ENCODE peak calls at places on chromosome 5, in eight cellular contexts. One of them, this sample, is unnamed.

GRCh38 chr5:159467666-159468065 is 137.4 kb upstream of the IL12B start:
- DNase-seq in fibroblast of gingiva: no peak
- DNase-seq in WERI-Rb-1: no peak
- DNase-seq in retinal pigment epithelial cell: no peak
- DNase-seq in activated gamma-delta T cell treated with Interleukin-2 at 50 U/mL for 16 hours: no peak
- DNase-seq in PC-3: no peak
- DNase-seq in astrocyte: no peak
- DNase-seq in activated CD8-positive, alpha-beta memory T cell treated with anti-CD3 and anti-CD28 coated beads for 4 hours: no peak
- DNase-seq in this sample: no peak

GRCh38 chr5:146137967-146138403 is 32.6 kb upstream of the PLAC8L1 start:
- DNase-seq in astrocyte: peak; percentile 36
- DNase-seq in activated gamma-delta T cell treated with Interleukin-2 at 50 U/mL for 16 hours: no peak
- DNase-seq in WERI-Rb-1: no peak
- DNase-seq in fibroblast of gingiva: peak; percentile 45
- DNase-seq in PC-3: peak; percentile 48
- DNase-seq in activated CD8-positive, alpha-beta memory T cell treated with anti-CD3 and anti-CD28 coated beads for 4 hours: no peak
- DNase-seq in retinal pigment epithelial cell: peak; percentile 19
- DNase-seq in this sample: no peak

GRCh38 chr5:179803651-179804598 is 2.7 kb downstream of the MGAT4B start:
- DNase-seq in astrocyte: no peak
- DNase-seq in WERI-Rb-1: no peak
- DNase-seq in activated gamma-delta T cell treated with Interleukin-2 at 50 U/mL for 16 hours: no peak
- DNase-seq in PC-3: peak; percentile 46
- DNase-seq in retinal pigment epithelial cell: no peak
- DNase-seq in activated CD8-positive, alpha-beta memory T cell treated with anti-CD3 and anti-CD28 coated beads for 4 hours: no peak
- DNase-seq in fibroblast of gingiva: no peak
- DNase-seq in this sample: no peak

GRCh38 chr5:6659941-6660684 is 26.9 kb downstream of the SRD5A1 start:
- DNase-seq in retinal pigment epithelial cell: no peak
- DNase-seq in fibroblast of gingiva: no peak
- DNase-seq in activated gamma-delta T cell treated with Interleukin-2 at 50 U/mL for 16 hours: no peak
- DNase-seq in PC-3: no peak
- DNase-seq in activated CD8-positive, alpha-beta memory T cell treated with anti-CD3 and anti-CD28 coated beads for 4 hours: no peak
- DNase-seq in astrocyte: no peak
- DNase-seq in WERI-Rb-1: no peak
- DNase-seq in this sample: no peak

GRCh38 chr5:26482817-26483375 is 555.5 kb downstream of the CDH9 start:
- DNase-seq in activated gamma-delta T cell treated with Interleukin-2 at 50 U/mL for 16 hours: no peak
- DNase-seq in activated CD8-positive, alpha-beta memory T cell treated with anti-CD3 and anti-CD28 coated beads for 4 hours: no peak
- DNase-seq in astrocyte: no peak
- DNase-seq in WERI-Rb-1: peak; percentile 75
- DNase-seq in retinal pigment epithelial cell: peak; percentile 23
- DNase-seq in PC-3: peak; percentile 71
- DNase-seq in fibroblast of gingiva: no peak
- DNase-seq in this sample: no peak

GRCh38 chr5:13917061-13917460 is 27.4 kb downstream of the DNAH5 start:
- DNase-seq in fibroblast of gingiva: no peak
- DNase-seq in PC-3: no peak
- DNase-seq in activated CD8-positive, alpha-beta memory T cell treated with anti-CD3 and anti-CD28 coated beads for 4 hours: no peak
- DNase-seq in retinal pigment epithelial cell: no peak
- DNase-seq in WERI-Rb-1: no peak
- DNase-seq in astrocyte: no peak
- DNase-seq in activated gamma-delta T cell treated with Interleukin-2 at 50 U/mL for 16 hours: no peak
- DNase-seq in this sample: no peak

GRCh38 chr5:51187953-51188591 is 195.2 kb upstream of the ISL1 start:
- DNase-seq in retinal pigment epithelial cell: no peak
- DNase-seq in PC-3: no peak
- DNase-seq in activated CD8-positive, alpha-beta memory T cell treated with anti-CD3 and anti-CD28 coated beads for 4 hours: no peak
- DNase-seq in activated gamma-delta T cell treated with Interleukin-2 at 50 U/mL for 16 hours: no peak
- DNase-seq in fibroblast of gingiva: no peak
- DNase-seq in WERI-Rb-1: no peak
- DNase-seq in astrocyte: no peak
- DNase-seq in this sample: no peak

GRCh38 chr5:77101298-77101697 is 14.2 kb upstream of the ZBED3 start:
- DNase-seq in astrocyte: peak; percentile 70
- DNase-seq in WERI-Rb-1: no peak
- DNase-seq in PC-3: peak; percentile 69
- DNase-seq in activated CD8-positive, alpha-beta memory T cell treated with anti-CD3 and anti-CD28 coated beads for 4 hours: no peak
- DNase-seq in retinal pigment epithelial cell: no peak
- DNase-seq in activated gamma-delta T cell treated with Interleukin-2 at 50 U/mL for 16 hours: no peak
- DNase-seq in fibroblast of gingiva: peak; percentile 42
- DNase-seq in this sample: no peak

GRCh38 chr5:87121315-87122170 is 146.1 kb upstream of the RASA1 start:
- DNase-seq in astrocyte: peak; percentile 92
- DNase-seq in fibroblast of gingiva: peak; percentile 75
- DNase-seq in activated gamma-delta T cell treated with Interleukin-2 at 50 U/mL for 16 hours: peak; percentile 29
- DNase-seq in PC-3: peak; percentile 96
- DNase-seq in activated CD8-positive, alpha-beta memory T cell treated with anti-CD3 and anti-CD28 coated beads for 4 hours: no peak
- DNase-seq in retinal pigment epithelial cell: peak; percentile 72
- DNase-seq in WERI-Rb-1: no peak
- DNase-seq in this sample: no peak

GRCh38 chr5:118956727-118957126 is 31.6 kb downstream of the DTWD2 start:
- DNase-seq in retinal pigment epithelial cell: no peak
- DNase-seq in WERI-Rb-1: no peak
- DNase-seq in activated CD8-positive, alpha-beta memory T cell treated with anti-CD3 and anti-CD28 coated beads for 4 hours: no peak
- DNase-seq in PC-3: peak; percentile 45
- DNase-seq in astrocyte: no peak
- DNase-seq in activated gamma-delta T cell treated with Interleukin-2 at 50 U/mL for 16 hours: no peak
- DNase-seq in fibroblast of gingiva: peak; percentile 26
- DNase-seq in this sample: no peak

GRCh38 chr5:175162036-175162435 is 281.9 kb downstream of the DRD1 start:
- DNase-seq in activated CD8-positive, alpha-beta memory T cell treated with anti-CD3 and anti-CD28 coated beads for 4 hours: no peak
- DNase-seq in retinal pigment epithelial cell: no peak
- DNase-seq in WERI-Rb-1: no peak
- DNase-seq in astrocyte: no peak
- DNase-seq in activated gamma-delta T cell treated with Interleukin-2 at 50 U/mL for 16 hours: no peak
- DNase-seq in fibroblast of gingiva: no peak
- DNase-seq in PC-3: no peak
- DNase-seq in this sample: no peak

GRCh38 chr5:149486726-149487635 is 64.3 kb downstream of the CSNK1A1 start:
- DNase-seq in PC-3: peak; percentile 70
- DNase-seq in activated gamma-delta T cell treated with Interleukin-2 at 50 U/mL for 16 hours: no peak
- DNase-seq in activated CD8-positive, alpha-beta memory T cell treated with anti-CD3 and anti-CD28 coated beads for 4 hours: no peak
- DNase-seq in astrocyte: peak; percentile 75
- DNase-seq in retinal pigment epithelial cell: no peak
- DNase-seq in WERI-Rb-1: no peak
- DNase-seq in fibroblast of gingiva: peak; percentile 52
- DNase-seq in this sample: no peak

GRCh38 chr5:154002511-154003020 is 36.1 kb downstream of the FAM114A2 start:
- DNase-seq in activated gamma-delta T cell treated with Interleukin-2 at 50 U/mL for 16 hours: no peak
- DNase-seq in astrocyte: no peak
- DNase-seq in activated CD8-positive, alpha-beta memory T cell treated with anti-CD3 and anti-CD28 coated beads for 4 hours: no peak
- DNase-seq in WERI-Rb-1: no peak
- DNase-seq in retinal pigment epithelial cell: no peak
- DNase-seq in PC-3: no peak
- DNase-seq in fibroblast of gingiva: no peak
- DNase-seq in this sample: no peak

GRCh38 chr5:64505769-64506566 is at the start of gene RGS7BP:
- DNase-seq in retinal pigment epithelial cell: no peak
- DNase-seq in WERI-Rb-1: peak; percentile 56
- DNase-seq in PC-3: peak; percentile 52
- DNase-seq in activated CD8-positive, alpha-beta memory T cell treated with anti-CD3 and anti-CD28 coated beads for 4 hours: no peak
- DNase-seq in astrocyte: peak; percentile 29
- DNase-seq in fibroblast of gingiva: peak; percentile 6
- DNase-seq in activated gamma-delta T cell treated with Interleukin-2 at 50 U/mL for 16 hours: no peak
- DNase-seq in this sample: no peak

GRCh38 chr5:20554001-20554400 is 566.0 kb upstream of the CDH18 start:
- DNase-seq in WERI-Rb-1: no peak
- DNase-seq in activated CD8-positive, alpha-beta memory T cell treated with anti-CD3 and anti-CD28 coated beads for 4 hours: no peak
- DNase-seq in retinal pigment epithelial cell: no peak
- DNase-seq in fibroblast of gingiva: no peak
- DNase-seq in PC-3: peak; percentile 47
- DNase-seq in astrocyte: peak; percentile 64
- DNase-seq in activated gamma-delta T cell treated with Interleukin-2 at 50 U/mL for 16 hours: no peak
- DNase-seq in this sample: no peak

GRCh38 chr5:76867827-76868693 is 18.2 kb downstream of the S100Z start:
- DNase-seq in fibroblast of gingiva: peak; percentile 47
- DNase-seq in activated CD8-positive, alpha-beta memory T cell treated with anti-CD3 and anti-CD28 coated beads for 4 hours: peak; percentile 15
- DNase-seq in activated gamma-delta T cell treated with Interleukin-2 at 50 U/mL for 16 hours: peak; percentile 52
- DNase-seq in retinal pigment epithelial cell: peak; percentile 24
- DNase-seq in WERI-Rb-1: peak; percentile 67
- DNase-seq in astrocyte: peak; percentile 30
- DNase-seq in PC-3: peak; percentile 75
- DNase-seq in this sample: peak; percentile 17

GRCh38 chr5:147887925-147888324 is 9.4 kb downstream of the SCGB3A2 start:
- DNase-seq in WERI-Rb-1: no peak
- DNase-seq in fibroblast of gingiva: no peak
- DNase-seq in PC-3: peak; percentile 94
- DNase-seq in retinal pigment epithelial cell: no peak
- DNase-seq in astrocyte: peak; percentile 36
- DNase-seq in activated CD8-positive, alpha-beta memory T cell treated with anti-CD3 and anti-CD28 coated beads for 4 hours: no peak
- DNase-seq in activated gamma-delta T cell treated with Interleukin-2 at 50 U/mL for 16 hours: no peak
- DNase-seq in this sample: no peak

GRCh38 chr5:73757421-73757820 is 131.4 kb downstream of the ARHGEF28 start:
- DNase-seq in fibroblast of gingiva: no peak
- DNase-seq in activated gamma-delta T cell treated with Interleukin-2 at 50 U/mL for 16 hours: no peak
- DNase-seq in activated CD8-positive, alpha-beta memory T cell treated with anti-CD3 and anti-CD28 coated beads for 4 hours: no peak
- DNase-seq in WERI-Rb-1: no peak
- DNase-seq in retinal pigment epithelial cell: no peak
- DNase-seq in PC-3: peak; percentile 14
- DNase-seq in astrocyte: no peak
- DNase-seq in this sample: no peak

GRCh38 chr5:167123126-167123525 is 1168.3 kb upstream of the WWC1 start:
- DNase-seq in astrocyte: no peak
- DNase-seq in retinal pigment epithelial cell: no peak
- DNase-seq in fibroblast of gingiva: no peak
- DNase-seq in activated gamma-delta T cell treated with Interleukin-2 at 50 U/mL for 16 hours: no peak
- DNase-seq in activated CD8-positive, alpha-beta memory T cell treated with anti-CD3 and anti-CD28 coated beads for 4 hours: no peak
- DNase-seq in WERI-Rb-1: no peak
- DNase-seq in PC-3: no peak
- DNase-seq in this sample: no peak

GRCh38 chr5:43231977-43232376 is 40.0 kb downstream of the NIM1K start:
- DNase-seq in retinal pigment epithelial cell: no peak
- DNase-seq in activated gamma-delta T cell treated with Interleukin-2 at 50 U/mL for 16 hours: no peak
- DNase-seq in astrocyte: no peak
- DNase-seq in WERI-Rb-1: no peak
- DNase-seq in activated CD8-positive, alpha-beta memory T cell treated with anti-CD3 and anti-CD28 coated beads for 4 hours: no peak
- DNase-seq in PC-3: peak; percentile 64
- DNase-seq in fibroblast of gingiva: peak; percentile 7
- DNase-seq in this sample: no peak

GRCh38 chr5:157215143-157215825 is 34.6 kb downstream of the ITK start:
- DNase-seq in retinal pigment epithelial cell: no peak
- DNase-seq in WERI-Rb-1: no peak
- DNase-seq in fibroblast of gingiva: no peak
- DNase-seq in activated CD8-positive, alpha-beta memory T cell treated with anti-CD3 and anti-CD28 coated beads for 4 hours: no peak
- DNase-seq in PC-3: no peak
- DNase-seq in activated gamma-delta T cell treated with Interleukin-2 at 50 U/mL for 16 hours: peak; percentile 29
- DNase-seq in astrocyte: no peak
- DNase-seq in this sample: no peak

GRCh38 chr5:132027027-132027426 is 15.6 kb upstream of the ACSL6 start:
- DNase-seq in retinal pigment epithelial cell: no peak
- DNase-seq in activated CD8-positive, alpha-beta memory T cell treated with anti-CD3 and anti-CD28 coated beads for 4 hours: no peak
- DNase-seq in astrocyte: no peak
- DNase-seq in activated gamma-delta T cell treated with Interleukin-2 at 50 U/mL for 16 hours: no peak
- DNase-seq in fibroblast of gingiva: no peak
- DNase-seq in PC-3: no peak
- DNase-seq in WERI-Rb-1: no peak
- DNase-seq in this sample: no peak

GRCh38 chr5:11494340-11494739 is 409.9 kb downstream of the CTNND2 start:
- DNase-seq in WERI-Rb-1: no peak
- DNase-seq in activated CD8-positive, alpha-beta memory T cell treated with anti-CD3 and anti-CD28 coated beads for 4 hours: no peak
- DNase-seq in retinal pigment epithelial cell: no peak
- DNase-seq in PC-3: peak; percentile 52
- DNase-seq in astrocyte: no peak
- DNase-seq in fibroblast of gingiva: no peak
- DNase-seq in activated gamma-delta T cell treated with Interleukin-2 at 50 U/mL for 16 hours: no peak
- DNase-seq in this sample: no peak